ENCODE peak calls at places on chromosomes 2 and 18, in ten cellular contexts. H is T-cell; X is GM04504; I is frontal cortex; L is GM13977; G is Right ventricle myocardium superior; D is activated T-cell treated with anti-CD3 and anti-CD28 coated beads for 1 hour; V is dermis blood vessel endothelial cell; Y is T-helper 2 cell; R is effector memory CD8-positive, alpha-beta T cell. U is an unnamed sample.

GRCh38 chr2:97900806-97901205 is 94.9 kb downstream of the TMEM131 start:
- DNase-seq in L (no peak), R (no peak), V (no peak), I (no peak), D (no peak), Y (no peak), G (no peak), H (no peak), X (no peak), U (no peak)

GRCh38 chr2:62768615-62769014 is 63.1 kb downstream of the EHBP1 start:
- DNase-seq in V (no peak), L (no peak), H (no peak), G (no peak), X (no peak), D (no peak), R (no peak), I (no peak), Y (no peak), U (no peak)

GRCh38 chr2:162929571-162929970 is 91.0 kb upstream of the KCNH7 start:
- DNase-seq in L (no peak), H (no peak), Y (no peak), G (no peak), V (no peak), I (no peak), D (no peak), X (no peak), R (no peak), U (no peak)

GRCh38 chr2:127067620-127068350 is 39.2 kb downstream of the BIN1 start:
- DNase-seq in V (peak), X (no peak), D (peak), R (peak), L (peak), I (peak), G (peak), H (peak), Y (peak), U (no peak)

GRCh38 chr2:233832869-233833812 is 21.2 kb downstream of the HJURP start:
- DNase-seq in V (peak), L (peak), X (peak), H (no peak), Y (no peak), I (peak), G (no peak), R (no peak), D (no peak), U (no peak)

GRCh38 chr18:57792741-57793629 is 10.1 kb downstream of the ATP8B1 start:
- DNase-seq in V (peak), R (no peak), Y (no peak), I (no peak), G (no peak), L (no peak), X (no peak), H (no peak), D (no peak), U (no peak)

GRCh38 chr2:76180676-76181075 is 470.0 kb upstream of the GCFC2 start:
- DNase-seq in Y (no peak), G (no peak), X (no peak), V (no peak), R (no peak), L (no peak), H (no peak), D (no peak), I (no peak), U (no peak)

GRCh38 chr18:2417861-2418610 is 153.3 kb downstream of the METTL4 start:
- DNase-seq in D (no peak), V (no peak), G (no peak), I (no peak), L (no peak), X (no peak), H (no peak), R (no peak), Y (no peak), U (no peak)

GRCh38 chr18:51110073-51110797 is 80.2 kb downstream of the SMAD4 start:
- DNase-seq in G (peak), L (peak), I (peak), Y (peak), V (peak), D (peak), H (peak), X (no peak), R (peak), U (no peak)

GRCh38 chr18:68549257-68549871 is 165.5 kb downstream of the TMX3 start:
- DNase-seq in I (no peak), G (no peak), R (no peak), L (no peak), D (no peak), Y (no peak), V (no peak), X (no peak), H (no peak), U (peak)

GRCh38 chr2:181780159-181781081 is 100.1 kb upstream of the NEUROD1 start:
- DNase-seq in Y (no peak), X (no peak), V (peak), L (no peak), D (no peak), G (no peak), H (no peak), R (no peak), I (no peak), U (no peak)

GRCh38 chr2:171163261-171163660 is 2.6 kb upstream of the TLK1 start:
- DNase-seq in I (no peak), Y (no peak), X (no peak), G (no peak), D (no peak), R (no peak), L (no peak), H (no peak), V (no peak), U (no peak)

GRCh38 chr2:41940715-41941114 is 107.1 kb upstream of the PKDCC start:
- DNase-seq in R (no peak), V (no peak), D (no peak), G (no peak), Y (no peak), X (no peak), I (no peak), H (no peak), L (no peak), U (no peak)

GRCh38 chr2:226790436-226790835 is 9.2 kb downstream of the IRS1 start:
- DNase-seq in I (no peak), X (no peak), L (no peak), D (no peak), G (no peak), Y (no peak), H (no peak), R (no peak), V (no peak), U (no peak)

GRCh38 chr18:8747440-8747937 is 42.1 kb downstream of the MTCL1 start:
- DNase-seq in X (peak), Y (no peak), I (no peak), V (peak), R (no peak), D (no peak), H (no peak), G (no peak), L (no peak), U (peak)

GRCh38 chr2:171086352-171087290 is 74.1 kb downstream of the TLK1 start:
- DNase-seq in L (peak), V (peak), Y (peak), R (peak), D (peak), I (peak), H (peak), X (peak), G (no peak), U (peak)

GRCh38 chr2:119838179-119838578 is 78.5 kb downstream of the PTPN4 start:
- DNase-seq in G (no peak), D (no peak), I (no peak), V (no peak), Y (no peak), R (no peak), H (no peak), X (no peak), L (no peak), U (no peak)

GRCh38 chr2:33583194-33583938 is 15.7 kb downstream of the FAM98A start:
- DNase-seq in G (no peak), X (no peak), L (peak), H (no peak), D (no peak), Y (peak), V (peak), R (peak), I (peak), U (no peak)

GRCh38 chr18:35616664-35617423 is 35.3 kb downstream of the GALNT1 start:
- DNase-seq in L (peak), R (peak), I (no peak), X (peak), D (peak), G (peak), H (peak), V (peak), Y (peak), U (peak)

GRCh38 chr2:29910960-29911359 is 10.4 kb downstream of the ALK start:
- DNase-seq in X (no peak), V (no peak), R (no peak), D (no peak), H (no peak), G (no peak), Y (no peak), I (no peak), L (no peak), U (no peak)

GRCh38 chr18:50870138-50870845 is 8.6 kb upstream of the ME2 start:
- DNase-seq in G (no peak), D (no peak), I (no peak), R (no peak), H (no peak), L (no peak), Y (no peak), V (peak), X (no peak), U (peak)

U was measured in BJ.